ENCODE peak calls at places on chromosome 18, in nine cellular contexts. One of them, this sample, is unnamed.
A peak's percentile ranks its signal among the peaks of the same experiment; 100 is the strongest.

GRCh38 chr18:80208620-80209019 is 38.7 kb downstream of the PARD6G start:
- DNase-seq in mesenchymal stem cell: no peak
- DNase-seq in ovary: no peak
- DNase-seq in tibial artery: no peak
- DNase-seq in Peyer's patch: no peak
- DNase-seq in naive thymus-derived CD4-positive, alpha-beta T cell: no peak
- DNase-seq in CD8-positive, alpha-beta T cell: no peak
- DNase-seq in thoracic aorta: no peak
- DNase-seq in SK-N-SH: no peak
- DNase-seq in this sample: no peak

GRCh38 chr18:7630731-7631442 is 63.8 kb downstream of the PTPRM start:
- DNase-seq in mesenchymal stem cell: no peak
- DNase-seq in ovary: no peak
- DNase-seq in tibial artery: no peak
- DNase-seq in Peyer's patch: no peak
- DNase-seq in naive thymus-derived CD4-positive, alpha-beta T cell: no peak
- DNase-seq in CD8-positive, alpha-beta T cell: no peak
- DNase-seq in thoracic aorta: no peak
- DNase-seq in SK-N-SH: peak; percentile 54
- DNase-seq in this sample: no peak

GRCh38 chr18:40006553-40007073 is 1948.4 kb upstream of the PIK3C3 start:
- DNase-seq in mesenchymal stem cell: no peak
- DNase-seq in ovary: no peak
- DNase-seq in tibial artery: no peak
- DNase-seq in Peyer's patch: no peak
- DNase-seq in naive thymus-derived CD4-positive, alpha-beta T cell: no peak
- DNase-seq in CD8-positive, alpha-beta T cell: no peak
- DNase-seq in thoracic aorta: no peak
- DNase-seq in SK-N-SH: no peak
- DNase-seq in this sample: no peak

GRCh38 chr18:48948112-48949050 is 2.4 kb downstream of the SMAD7 start:
- DNase-seq in mesenchymal stem cell: peak; percentile 87
- DNase-seq in ovary: peak; percentile 63
- DNase-seq in tibial artery: no peak
- DNase-seq in Peyer's patch: peak; percentile 85
- DNase-seq in naive thymus-derived CD4-positive, alpha-beta T cell: peak; percentile 45
- DNase-seq in CD8-positive, alpha-beta T cell: peak; percentile 37
- DNase-seq in thoracic aorta: no peak
- DNase-seq in SK-N-SH: peak; percentile 69
- DNase-seq in this sample: no peak

GRCh38 chr18:22434973-22435608 is 17.4 kb upstream of the CTAGE1 start:
- DNase-seq in mesenchymal stem cell: peak; percentile 90
- DNase-seq in ovary: no peak
- DNase-seq in tibial artery: no peak
- DNase-seq in Peyer's patch: no peak
- DNase-seq in naive thymus-derived CD4-positive, alpha-beta T cell: no peak
- DNase-seq in CD8-positive, alpha-beta T cell: no peak
- DNase-seq in thoracic aorta: no peak
- DNase-seq in SK-N-SH: no peak
- DNase-seq in this sample: no peak

GRCh38 chr18:51266736-51267135 is 69.3 kb upstream of the MEX3C start:
- DNase-seq in mesenchymal stem cell: peak; percentile 60
- DNase-seq in ovary: no peak
- DNase-seq in tibial artery: no peak
- DNase-seq in Peyer's patch: no peak
- DNase-seq in naive thymus-derived CD4-positive, alpha-beta T cell: no peak
- DNase-seq in CD8-positive, alpha-beta T cell: no peak
- DNase-seq in thoracic aorta: no peak
- DNase-seq in SK-N-SH: no peak
- DNase-seq in this sample: no peak

GRCh38 chr18:4510709-4511108 is 55.6 kb upstream of the DLGAP1 start:
- DNase-seq in mesenchymal stem cell: peak; percentile 2
- DNase-seq in ovary: no peak
- DNase-seq in tibial artery: no peak
- DNase-seq in Peyer's patch: no peak
- DNase-seq in naive thymus-derived CD4-positive, alpha-beta T cell: no peak
- DNase-seq in CD8-positive, alpha-beta T cell: no peak
- DNase-seq in thoracic aorta: no peak
- DNase-seq in SK-N-SH: peak; percentile 10
- DNase-seq in this sample: no peak

GRCh38 chr18:21741511-21742322 is 1.1 kb downstream of the MIB1 start:
- DNase-seq in mesenchymal stem cell: peak; percentile 43
- DNase-seq in ovary: peak; percentile 67
- DNase-seq in tibial artery: peak; percentile 78
- DNase-seq in Peyer's patch: peak; percentile 62
- DNase-seq in naive thymus-derived CD4-positive, alpha-beta T cell: peak; percentile 26
- DNase-seq in CD8-positive, alpha-beta T cell: no peak
- DNase-seq in thoracic aorta: no peak
- DNase-seq in SK-N-SH: peak; percentile 63
- DNase-seq in this sample: no peak

GRCh38 chr18:45402485-45403056 is 212.7 kb upstream of the SLC14A2 start:
- DNase-seq in mesenchymal stem cell: no peak
- DNase-seq in ovary: no peak
- DNase-seq in tibial artery: no peak
- DNase-seq in Peyer's patch: peak; percentile 53
- DNase-seq in naive thymus-derived CD4-positive, alpha-beta T cell: no peak
- DNase-seq in CD8-positive, alpha-beta T cell: no peak
- DNase-seq in thoracic aorta: no peak
- DNase-seq in SK-N-SH: no peak
- DNase-seq in this sample: no peak

GRCh38 chr18:30135938-30136337 is 906.6 kb downstream of the DSC3 start:
- DNase-seq in mesenchymal stem cell: no peak
- DNase-seq in ovary: no peak
- DNase-seq in tibial artery: no peak
- DNase-seq in Peyer's patch: no peak
- DNase-seq in naive thymus-derived CD4-positive, alpha-beta T cell: no peak
- DNase-seq in CD8-positive, alpha-beta T cell: no peak
- DNase-seq in thoracic aorta: no peak
- DNase-seq in SK-N-SH: no peak
- DNase-seq in this sample: no peak

GRCh38 chr18:61335737-61336555 is 2.7 kb downstream of the CDH20 start:
- DNase-seq in mesenchymal stem cell: no peak
- DNase-seq in ovary: no peak
- DNase-seq in tibial artery: no peak
- DNase-seq in Peyer's patch: no peak
- DNase-seq in naive thymus-derived CD4-positive, alpha-beta T cell: no peak
- DNase-seq in CD8-positive, alpha-beta T cell: no peak
- DNase-seq in thoracic aorta: no peak
- DNase-seq in SK-N-SH: no peak
- DNase-seq in this sample: no peak

GRCh38 chr18:13726972-13727331 is 479 bp downstream of the RNMT start:
- DNase-seq in mesenchymal stem cell: peak; percentile 83
- DNase-seq in ovary: peak; percentile 74
- DNase-seq in tibial artery: peak; percentile 83
- DNase-seq in Peyer's patch: peak; percentile 67
- DNase-seq in naive thymus-derived CD4-positive, alpha-beta T cell: no peak
- DNase-seq in CD8-positive, alpha-beta T cell: peak; percentile 9
- DNase-seq in thoracic aorta: peak; percentile 21
- DNase-seq in SK-N-SH: no peak
- DNase-seq in this sample: no peak

DNA sequence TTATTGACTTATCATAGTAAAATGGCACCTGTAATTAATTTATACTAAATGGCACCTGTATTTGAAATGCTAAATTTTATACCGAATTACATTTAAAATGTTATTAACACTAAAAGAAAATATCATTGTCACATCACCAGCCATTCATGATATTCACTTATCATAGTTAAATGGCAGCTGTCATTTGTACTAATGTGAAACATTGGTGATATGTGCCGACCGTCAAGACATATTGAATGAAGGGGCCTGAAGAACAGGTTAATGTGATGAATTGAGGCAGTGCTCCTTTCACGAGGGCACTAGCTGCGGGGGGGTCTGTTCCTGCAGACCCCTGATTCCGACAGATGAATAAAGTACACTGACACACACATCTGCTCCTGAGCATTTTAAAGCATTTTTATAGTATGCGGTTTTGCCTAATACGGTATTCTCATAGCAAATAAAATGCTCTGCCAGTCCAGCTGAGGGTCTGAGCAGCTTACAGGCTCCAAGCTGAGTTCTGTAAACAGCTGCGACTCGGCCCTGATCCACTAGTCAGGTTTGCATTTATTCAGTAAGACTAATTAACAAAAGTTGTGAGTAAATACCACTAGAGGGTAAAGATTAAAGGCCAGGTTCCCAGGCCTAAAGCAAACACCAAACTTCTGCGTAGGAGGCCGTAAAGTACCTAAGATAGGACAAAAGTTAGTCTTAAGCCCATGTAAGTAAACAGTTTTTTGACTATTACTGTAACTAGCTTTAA is 593.4 kb upstream of the NETO1 start:
- DNase-seq in mesenchymal stem cell: no peak
- DNase-seq in ovary: no peak
- DNase-seq in tibial artery: no peak
- DNase-seq in Peyer's patch: no peak
- DNase-seq in naive thymus-derived CD4-positive, alpha-beta T cell: no peak
- DNase-seq in CD8-positive, alpha-beta T cell: no peak
- DNase-seq in thoracic aorta: no peak
- DNase-seq in SK-N-SH: no peak
- DNase-seq in this sample: no peak
- H3K27ac ChIP-seq in mesenchymal stem cell: no peak overlapping the region
- H3K27ac ChIP-seq in ovary: no peak overlapping the region
- H3K27ac ChIP-seq in tibial artery: no peak overlapping the region
- H3K27ac ChIP-seq in Peyer's patch: no peak overlapping the region
- H3K27ac ChIP-seq in naive thymus-derived CD4-positive, alpha-beta T cell: no peak overlapping the region
- H3K27ac ChIP-seq in CD8-positive, alpha-beta T cell: no peak overlapping the region
- H3K27ac ChIP-seq in thoracic aorta: no peak overlapping the region
- H3K27ac ChIP-seq in SK-N-SH: no peak overlapping the region
- H3K27ac ChIP-seq in this sample: no peak overlapping the region

GRCh38 chr18:26357960-26358359 is 131.7 kb downstream of the TAF4B start:
- DNase-seq in mesenchymal stem cell: no peak
- DNase-seq in ovary: no peak
- DNase-seq in tibial artery: no peak
- DNase-seq in Peyer's patch: no peak
- DNase-seq in naive thymus-derived CD4-positive, alpha-beta T cell: no peak
- DNase-seq in CD8-positive, alpha-beta T cell: no peak
- DNase-seq in thoracic aorta: no peak
- DNase-seq in SK-N-SH: no peak
- DNase-seq in this sample: no peak
- H3K27ac ChIP-seq in mesenchymal stem cell: no peak overlapping the region
- H3K27ac ChIP-seq in ovary: no peak overlapping the region
- H3K27ac ChIP-seq in tibial artery: no peak overlapping the region
- H3K27ac ChIP-seq in Peyer's patch: no peak overlapping the region
- H3K27ac ChIP-seq in naive thymus-derived CD4-positive, alpha-beta T cell: no peak overlapping the region
- H3K27ac ChIP-seq in CD8-positive, alpha-beta T cell: no peak overlapping the region
- H3K27ac ChIP-seq in thoracic aorta: no peak overlapping the region
- H3K27ac ChIP-seq in SK-N-SH: no peak overlapping the region
- H3K27ac ChIP-seq in this sample: no peak overlapping the region

DNA sequence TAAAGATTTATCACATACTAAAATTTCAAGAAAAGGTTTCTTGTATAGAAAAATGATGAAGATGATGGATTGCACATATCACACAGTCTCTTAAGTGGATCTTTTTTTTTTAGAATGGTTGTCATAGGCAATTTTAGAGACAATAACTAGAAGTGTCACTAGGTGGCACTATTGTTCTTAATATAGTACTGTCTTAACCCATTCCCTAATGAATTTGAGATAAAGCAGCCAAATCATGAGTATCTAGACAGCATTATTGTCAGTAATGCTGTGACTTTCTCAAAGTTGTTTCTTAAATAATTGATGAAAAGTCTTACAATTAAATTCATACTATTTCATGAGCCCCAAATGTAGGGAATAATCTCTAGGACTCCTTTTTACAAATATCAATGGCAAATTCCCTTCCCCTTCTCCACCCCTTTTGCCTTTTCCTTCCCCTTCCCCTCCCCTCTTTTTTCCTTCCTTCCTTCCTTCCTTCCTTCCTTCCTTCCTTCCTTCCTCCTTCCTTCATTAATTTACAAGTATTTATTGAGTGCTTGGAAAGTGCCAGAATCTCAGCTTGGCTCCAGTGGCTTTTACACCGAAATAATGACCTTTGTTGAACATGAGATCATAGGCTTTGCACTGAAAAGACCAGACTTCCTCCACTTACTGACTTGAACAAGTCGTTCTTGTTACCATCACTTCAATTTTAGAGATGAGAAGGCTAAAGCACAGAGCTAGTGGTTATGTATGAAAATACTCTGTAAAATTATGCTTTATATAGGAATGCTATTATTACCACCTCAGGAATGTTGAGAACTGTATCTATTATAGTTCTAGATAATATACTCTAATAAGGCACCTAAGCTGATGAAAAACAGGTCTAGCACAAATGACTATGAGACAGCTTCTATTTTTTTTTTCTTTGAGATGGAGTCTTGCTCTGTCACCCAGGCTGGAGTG is 19.8 kb downstream of the MYL12B start:
- DNase-seq in mesenchymal stem cell: peak; percentile 87
- DNase-seq in ovary: no peak
- DNase-seq in tibial artery: no peak
- DNase-seq in Peyer's patch: no peak
- DNase-seq in naive thymus-derived CD4-positive, alpha-beta T cell: peak; percentile 51
- DNase-seq in CD8-positive, alpha-beta T cell: no peak
- DNase-seq in thoracic aorta: no peak
- DNase-seq in SK-N-SH: peak; percentile 59
- DNase-seq in this sample: no peak
- H3K27ac ChIP-seq in mesenchymal stem cell: no peak overlapping the region
- H3K27ac ChIP-seq in ovary: no peak overlapping the region
- H3K27ac ChIP-seq in tibial artery: no peak overlapping the region
- H3K27ac ChIP-seq in Peyer's patch: no peak overlapping the region
- H3K27ac ChIP-seq in naive thymus-derived CD4-positive, alpha-beta T cell: no peak overlapping the region
- H3K27ac ChIP-seq in CD8-positive, alpha-beta T cell: no peak overlapping the region
- H3K27ac ChIP-seq in thoracic aorta: no peak overlapping the region
- H3K27ac ChIP-seq in SK-N-SH: peak overlapping the region; percentile 53
- H3K27ac ChIP-seq in this sample: peak overlapping the region; percentile 72

DNA sequence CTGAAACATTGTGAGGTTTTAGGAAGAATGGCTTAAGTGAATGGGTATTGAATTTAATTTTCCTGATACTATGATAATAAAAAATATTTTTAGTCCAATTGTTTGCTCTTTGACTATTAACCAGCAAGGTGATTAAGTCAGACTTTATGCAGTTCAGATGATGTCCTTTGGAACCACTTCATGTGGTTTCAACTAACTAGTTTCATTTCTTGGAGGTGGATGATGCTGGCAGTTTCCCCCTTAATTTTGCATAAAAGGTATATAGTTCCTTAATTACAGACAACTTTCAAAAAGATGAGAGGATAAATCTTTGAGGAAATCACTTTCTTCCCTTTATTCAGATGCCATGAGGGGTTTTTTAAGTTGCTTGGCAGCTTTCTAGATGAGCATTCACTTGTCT is 223.1 kb downstream of the PHLPP1 start:
- DNase-seq in mesenchymal stem cell: no peak
- DNase-seq in ovary: no peak
- DNase-seq in tibial artery: no peak
- DNase-seq in Peyer's patch: no peak
- DNase-seq in naive thymus-derived CD4-positive, alpha-beta T cell: no peak
- DNase-seq in CD8-positive, alpha-beta T cell: no peak
- DNase-seq in thoracic aorta: no peak
- DNase-seq in SK-N-SH: no peak
- DNase-seq in this sample: no peak
- H3K27ac ChIP-seq in mesenchymal stem cell: no peak overlapping the region
- H3K27ac ChIP-seq in ovary: no peak overlapping the region
- H3K27ac ChIP-seq in tibial artery: peak overlapping the region; percentile 72
- H3K27ac ChIP-seq in Peyer's patch: no peak overlapping the region
- H3K27ac ChIP-seq in naive thymus-derived CD4-positive, alpha-beta T cell: no peak overlapping the region
- H3K27ac ChIP-seq in CD8-positive, alpha-beta T cell: no peak overlapping the region
- H3K27ac ChIP-seq in thoracic aorta: peak overlapping the region; percentile 76
- H3K27ac ChIP-seq in SK-N-SH: no peak overlapping the region
- H3K27ac ChIP-seq in this sample: peak overlapping the region; percentile 13

This sample was measured in caudate nucleus.